ENCODE peak calls at places on chromosome 18, in four cellular contexts. T is K562, V is GM12878, F is HepG2. Q is an unnamed sample.
A peak's percentile ranks its signal among the peaks of the same experiment; 100 is the strongest.

GRCh38 chr18:76058146-76058545 is 436.9 kb downstream of the ZNF516 start:
- DNase-seq in T (no peak), V (no peak), F (no peak), Q (no peak)

GRCh38 chr18:79919089-79919488 is 32.4 kb downstream of the SLC66A2 start:
- DNase-seq in T (no peak), V (no peak), F (no peak), Q (no peak)

GRCh38 chr18:8519102-8519501 is 90.1 kb upstream of the RAB12 start:
- DNase-seq in T (no peak), V (no peak), F (no peak), Q (no peak)

GRCh38 chr18:23574611-23575308 is 11.5 kb downstream of the NPC1 start:
- DNase-seq in T (no peak), V (no peak), F (no peak), Q (no peak)

GRCh38 chr18:71209944-71210343 is 921.1 kb downstream of the SOCS6 start:
- DNase-seq in T (no peak), V (no peak), F (no peak), Q (no peak)

GRCh38 chr18:8806105-8806797 is 100.9 kb downstream of the MTCL1 start:
- DNase-seq in T (no peak), V (no peak), F (no peak), Q (no peak)

GRCh38 chr18:44111337-44111736 is 569.4 kb upstream of the SETBP1 start:
- DNase-seq in T (no peak), V (no peak), F (no peak), Q (no peak)

GRCh38 chr18:79581406-79581805 is 98.2 kb upstream of the CTDP1 start:
- DNase-seq in T (no peak), V (no peak), F (no peak), Q (no peak)

GRCh38 chr18:39561136-39561535 is 1995.5 kb upstream of the CELF4 start:
- DNase-seq in T (no peak), V (no peak), F (no peak), Q (no peak)

GRCh38 chr18:78240091-78240490 is 739.5 kb upstream of the SALL3 start:
- DNase-seq in T (no peak), V (no peak), F (no peak), Q (no peak)

GRCh38 chr18:79798999-79799370 is 1.2 kb downstream of the KCNG2 start:
- DNase-seq in T (no peak), V (no peak), F (no peak), Q (no peak)

GRCh38 chr18:50218432-50219197 is 23.7 kb upstream of the MYO5B start:
- DNase-seq in T (no peak), V (peak; percentile 21), F (peak; percentile 45), Q (peak; percentile 32)

GRCh38 chr18:55570966-55571365 is 17.0 kb downstream of the TCF4 start:
- DNase-seq in T (no peak), V (no peak), F (no peak), Q (no peak)

GRCh38 chr18:23992119-23992940 is 22.2 kb upstream of the TTC39C start:
- DNase-seq in T (no peak), V (no peak), F (no peak), Q (no peak)

GRCh38 chr18:70337139-70337972 is 48.5 kb downstream of the SOCS6 start:
- DNase-seq in T (peak; percentile 36), V (no peak), F (peak; percentile 81), Q (peak; percentile 14)

GRCh38 chr18:5297582-5297981 is 2.1 kb upstream of the ZBTB14 start:
- DNase-seq in T (no peak), V (no peak), F (peak; percentile 36), Q (no peak)

GRCh38 chr18:37398248-37398920 is 167.2 kb downstream of the CELF4 start:
- DNase-seq in T (no peak), V (no peak), F (no peak), Q (no peak)

GRCh38 chr18:2978208-2978607 is 34.7 kb downstream of the LPIN2 start:
- DNase-seq in T (no peak), V (no peak), F (no peak), Q (no peak)

GRCh38 chr18:7034924-7035323 is 82.7 kb downstream of the LAMA1 start:
- DNase-seq in T (no peak), V (no peak), F (no peak), Q (no peak)

GRCh38 chr18:75438891-75439290 is 11.4 kb upstream of the SMIM21 start:
- DNase-seq in T (no peak), V (no peak), F (no peak), Q (no peak)

GRCh38 chr18:79394438-79395307 is 1.1 kb upstream of the NFATC1 start:
- DNase-seq in T (no peak), V (no peak), F (no peak), Q (peak; percentile 53)

GRCh38 chr18:62939433-62939832 is 224.1 kb downstream of the PHLPP1 start:
- DNase-seq in T (no peak), V (no peak), F (no peak), Q (no peak)

GRCh38 chr18:12238861-12239260 is 15.3 kb upstream of the CIDEA start:
- DNase-seq in T (peak; percentile 4), V (no peak), F (no peak), Q (no peak)

GRCh38 chr18:12236934-12237832 is 17.0 kb upstream of the CIDEA start:
- DNase-seq in T (peak; percentile 76), V (no peak), F (peak; percentile 24), Q (peak; percentile 89)

GRCh38 chr18:12234451-12235190 is 19.5 kb upstream of the CIDEA start:
- DNase-seq in T (peak; percentile 2), V (no peak), F (no peak), Q (no peak)

GRCh38 chr18:12233378-12233777 is 20.8 kb upstream of the CIDEA start:
- DNase-seq in T (peak; percentile 14), V (no peak), F (no peak), Q (no peak)

DNA sequence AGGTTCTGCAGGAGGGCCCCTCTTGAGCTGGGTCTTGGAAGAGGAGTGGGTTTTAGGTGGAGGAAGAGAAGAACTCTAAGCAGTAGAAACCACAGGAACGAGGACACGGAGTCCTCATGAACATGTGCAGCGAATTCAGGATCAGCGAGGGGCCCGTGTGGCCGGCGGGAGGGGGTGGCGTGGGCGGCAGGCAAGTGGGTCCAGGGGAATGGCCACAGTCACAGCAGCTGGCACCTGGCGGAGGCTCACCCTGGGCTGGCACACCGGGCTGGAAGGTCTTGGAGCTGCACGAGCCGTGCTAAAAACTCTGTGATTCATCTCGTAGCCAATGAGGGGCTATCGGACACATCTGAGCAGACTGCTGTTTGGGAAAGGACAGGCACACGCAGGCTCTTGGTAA is 18.0 kb upstream of the CIDEA start:
- DNase-seq in T (no peak), V (no peak), F (no peak), Q (no peak)
- TF ChIP-seq ATF3 in T (no peak), V (no peak), F (no peak), Q (no peak)

DNA sequence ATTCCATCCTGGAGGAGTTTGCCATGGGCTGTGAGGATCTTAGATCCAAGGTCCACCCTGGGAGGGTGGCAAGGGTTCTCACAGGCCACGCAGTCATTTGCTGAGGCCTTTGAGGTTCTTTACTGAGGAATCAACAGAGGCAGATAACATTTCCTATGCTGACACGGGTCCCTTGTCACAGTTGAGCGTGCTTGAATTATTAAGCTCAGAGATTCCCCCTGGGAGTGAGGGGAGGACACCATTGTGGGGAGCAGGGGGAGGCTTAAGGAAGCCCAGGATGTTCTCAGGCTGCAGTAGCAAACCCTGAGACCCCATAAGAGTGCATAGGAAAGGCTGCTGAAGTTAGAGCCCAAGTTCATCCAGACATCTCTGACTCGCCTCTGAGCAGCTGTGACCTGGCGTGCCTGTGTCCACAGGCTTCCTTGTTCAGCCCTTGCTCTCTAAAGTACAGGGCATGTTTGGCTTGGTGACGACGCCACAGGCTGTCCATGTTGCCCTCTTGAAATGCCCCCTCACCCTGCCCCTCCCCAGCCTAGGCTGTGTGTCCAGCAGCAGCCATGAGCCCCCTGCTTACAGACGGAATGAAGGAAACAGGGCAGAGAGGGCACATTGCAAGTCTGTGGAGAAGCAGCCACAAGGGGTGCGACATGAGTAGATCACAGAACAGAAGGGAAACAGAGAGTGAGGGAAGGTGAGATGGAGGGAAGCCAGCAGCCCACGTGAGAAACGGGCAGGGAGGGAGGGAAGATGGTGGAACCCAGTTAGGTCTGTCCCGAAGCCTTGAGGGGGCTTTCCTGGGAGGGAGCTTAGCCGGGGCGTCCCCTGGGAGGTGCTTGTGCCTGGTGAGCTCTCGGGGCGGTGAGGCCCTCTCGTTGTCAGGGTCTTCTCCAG is 34.0 kb downstream of the NAPG start:
- DNase-seq in T (no peak), V (peak; percentile 25), F (no peak), Q (no peak)
- TF ChIP-seq NR2C2 in T (no peak), V (no peak), F (no peak), Q (no peak)

GRCh38 chr18:13611616-13612110 is 114.7 kb downstream of the FAM210A start:
- DNase-seq in T (no peak), V (no peak), F (no peak), Q (no peak)
- TF ChIP-seq CREB1 in T (no peak), V (no peak), F (no peak), Q (no peak)

DNA sequence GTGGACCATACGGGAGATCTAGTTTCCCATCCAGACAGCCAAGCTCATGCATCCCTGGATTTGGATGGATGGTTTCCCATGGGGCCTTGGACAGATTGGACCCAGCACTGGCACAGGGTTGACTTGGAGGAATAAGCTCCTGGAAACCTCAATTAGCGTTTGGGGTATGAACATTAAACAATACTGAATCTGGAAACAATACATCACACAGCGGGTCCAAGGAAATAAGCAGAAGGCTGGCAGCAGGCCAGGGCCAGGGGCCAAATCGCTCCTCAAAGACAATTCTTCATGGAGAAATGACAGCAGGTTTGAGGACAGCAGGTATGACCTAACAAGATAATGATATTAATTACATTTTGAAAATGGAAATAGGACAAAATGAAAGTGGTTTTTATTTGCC is 540.6 kb downstream of the RIT2 start:
- DNase-seq in T (no peak), V (no peak), F (no peak), Q (no peak)
- TF ChIP-seq ATF3 in T (no peak), V (no peak), F (no peak), Q (no peak)